ENCODE peak calls at places on chromosome 20, in six cellular contexts. H is pancreas; S is activated CD4-positive, alpha-beta T cell treated with anti-CD3 and anti-CD28 coated beads, Interleukin-2, amount 50 U/mL, for 1 hour; C is activated T-cell treated with anti-CD3 and anti-CD28 coated beads for 1 hour; R is activated B cell treated with CpG ODN at 0.5 μM for 24 hours; V is activated gamma-delta T cell treated with Interleukin-2 at 50 U/mL for 16 hours. N is an unnamed sample.

GRCh38 chr20:47951521-47951951 is 166.3 kb upstream of the SULF2 start:
- DNase-seq in S (no peak), C (no peak), V (no peak), H (no peak), R (no peak), N (no peak)

GRCh38 chr20:63492982-63493381 is 5.9 kb downstream of the EEF1A2 start:
- DNase-seq in R (no peak), H (no peak), S (no peak), V (no peak), C (no peak), N (no peak)

GRCh38 chr20:59591061-59591460 is 13.3 kb upstream of the PHACTR3 start:
- DNase-seq in C (no peak), R (no peak), S (no peak), V (no peak), H (no peak), N (no peak)

GRCh38 chr20:775679-776135 is 7.4 kb upstream of the SLC52A3 start:
- DNase-seq in C (no peak), H (no peak), R (no peak), V (no peak), S (no peak), N (no peak)

GRCh38 chr20:49853640-49854039 is 41.0 kb downstream of the SLC9A8 start:
- DNase-seq in V (no peak), H (no peak), S (no peak), C (no peak), R (no peak), N (no peak)

GRCh38 chr20:9711872-9712271 is 127.0 kb downstream of the PAK5 start:
- DNase-seq in V (no peak), R (no peak), S (no peak), C (no peak), H (no peak), N (no peak)

GRCh38 chr20:37989601-37990001 is 43.7 kb downstream of the TTI1 start:
- DNase-seq in R (no peak), S (no peak), V (no peak), H (no peak), C (no peak), N (no peak)

GRCh38 chr20:60715172-60715571 is 536.9 kb upstream of the CDH4 start:
- DNase-seq in H (no peak), V (no peak), S (no peak), R (no peak), C (no peak), N (no peak)

GRCh38 chr20:38805958-38806854 is 709 bp downstream of the PPP1R16B start:
- DNase-seq in S (peak; percentile 34), V (peak; percentile 34), R (peak; percentile 64), C (peak; percentile 31), H (peak; percentile 63), N (no peak)

GRCh38 chr20:5504061-5504739 is 187.4 kb upstream of the PROKR2 start:
- DNase-seq in H (peak; percentile 74), R (no peak), S (no peak), C (no peak), V (no peak), N (no peak)

GRCh38 chr20:48374986-48375715 is 452.6 kb downstream of the PREX1 start:
- DNase-seq in S (no peak), R (no peak), H (no peak), C (no peak), V (no peak), N (no peak)

GRCh38 chr20:4821590-4821989 is 99.9 kb downstream of the PRND start:
- DNase-seq in C (no peak), H (no peak), V (no peak), S (no peak), R (no peak), N (no peak)

GRCh38 chr20:45823949-45824835 is 2.9 kb downstream of the TNNC2 start:
- DNase-seq in H (no peak), C (peak; percentile 27), V (peak; percentile 28), R (peak; percentile 48), S (peak; percentile 46), N (no peak)

GRCh38 chr20:11329271-11329670 is 588.4 kb upstream of the BTBD3 start:
- DNase-seq in H (no peak), C (no peak), V (no peak), S (no peak), R (no peak), N (no peak)

GRCh38 chr20:62627901-62628612 is 14.2 kb upstream of the SLCO4A1 start:
- DNase-seq in S (no peak), V (no peak), H (no peak), C (no peak), R (peak; percentile 48), N (no peak)

N was measured in GDM1.